ENCODE peak calls at places on chromosome 7, in eight cellular contexts. D, L, V, E, M, O, Z and C are unnamed samples.

GRCh38 chr7:816751-817671 is 15.3 kb upstream of the SUN1 start:
- DNase-seq in D (peak; percentile 54), L (no peak), V (peak; percentile 47), E (peak; percentile 72), M (peak; percentile 52), O (peak; percentile 56), Z (no peak), C (peak; percentile 18)

GRCh38 chr7:7422641-7423040 is 113.0 kb downstream of the COL28A1 start:
- DNase-seq in D (no peak), L (no peak), V (no peak), E (no peak), M (no peak), O (no peak), Z (no peak), C (no peak)

GRCh38 chr7:157121184-157121715 is 17.5 kb upstream of the UBE3C start:
- DNase-seq in D (no peak), L (no peak), V (no peak), E (no peak), M (no peak), O (no peak), Z (no peak), C (no peak)

GRCh38 chr7:63025815-63026214 is 972.8 kb upstream of the ZNF722 start:
- DNase-seq in D (no peak), L (no peak), V (no peak), E (no peak), M (no peak), O (no peak), Z (no peak), C (no peak)

GRCh38 chr7:247636-248035 is 42.3 kb upstream of the FOXL3 start:
- DNase-seq in D (no peak), L (no peak), V (no peak), E (no peak), M (no peak), O (no peak), Z (no peak), C (no peak)

GRCh38 chr7:96052860-96053452 is 268.9 kb downstream of the SLC25A13 start:
- DNase-seq in D (no peak), L (no peak), V (no peak), E (no peak), M (no peak), O (no peak), Z (no peak), C (no peak)

GRCh38 chr7:82534687-82535086 is 91.1 kb upstream of the CACNA2D1 start:
- DNase-seq in D (peak; percentile 17), L (no peak), V (peak; percentile 58), E (no peak), M (no peak), O (no peak), Z (no peak), C (no peak)

GRCh38 chr7:43273939-43274719 is 161.7 kb downstream of the HECW1 start:
- DNase-seq in D (no peak), L (no peak), V (no peak), E (no peak), M (no peak), O (no peak), Z (no peak), C (no peak)

GRCh38 chr7:45229130-45229920 is 71.7 kb downstream of the RAMP3 start:
- DNase-seq in D (no peak), L (no peak), V (no peak), E (no peak), M (no peak), O (no peak), Z (no peak), C (no peak)

GRCh38 chr7:158737064-158737695 is 32.6 kb upstream of the NCAPG2 start:
- DNase-seq in D (no peak), L (no peak), V (no peak), E (no peak), M (no peak), O (no peak), Z (no peak), C (no peak)

GRCh38 chr7:121624922-121625321 is 228.8 kb upstream of the FAM3C start:
- DNase-seq in D (no peak), L (peak; percentile 65), V (peak; percentile 43), E (no peak), M (no peak), O (no peak), Z (no peak), C (no peak)

GRCh38 chr7:150323682-150324365 is 479 bp upstream of the ACTR3C start:
- DNase-seq in D (no peak), L (no peak), V (peak; percentile 12), E (peak; percentile 32), M (no peak), O (peak; percentile 14), Z (no peak), C (no peak)
- H3K4me3 ChIP-seq in D (no peak overlapping the region), L (peak overlapping the region; percentile 68), V (peak overlapping the region; percentile 52), E (peak overlapping the region; percentile 74), M (peak overlapping the region; percentile 38), O (peak overlapping the region; percentile 78), Z (peak overlapping the region; percentile 87), C (peak overlapping the region; percentile 96)

GRCh38 chr7:105047932-105048331 is 33.9 kb downstream of the KMT2E start:
- DNase-seq in D (no peak), L (no peak), V (no peak), E (no peak), M (no peak), O (no peak), Z (no peak), C (no peak)
- H3K36me3 ChIP-seq in D (peaks cover 83% of the 10 kb centered on the region), L (peaks cover 37% of the 10 kb centered on the region), V (peaks cover 7% of the 10 kb centered on the region), E (peaks cover 12% of the 10 kb centered on the region), M (peaks cover 25% of the 10 kb centered on the region), O (peaks cover 17% of the 10 kb centered on the region), Z (peaks cover 77% of the 10 kb centered on the region), C (peaks cover 52% of the 10 kb centered on the region)

DNA sequence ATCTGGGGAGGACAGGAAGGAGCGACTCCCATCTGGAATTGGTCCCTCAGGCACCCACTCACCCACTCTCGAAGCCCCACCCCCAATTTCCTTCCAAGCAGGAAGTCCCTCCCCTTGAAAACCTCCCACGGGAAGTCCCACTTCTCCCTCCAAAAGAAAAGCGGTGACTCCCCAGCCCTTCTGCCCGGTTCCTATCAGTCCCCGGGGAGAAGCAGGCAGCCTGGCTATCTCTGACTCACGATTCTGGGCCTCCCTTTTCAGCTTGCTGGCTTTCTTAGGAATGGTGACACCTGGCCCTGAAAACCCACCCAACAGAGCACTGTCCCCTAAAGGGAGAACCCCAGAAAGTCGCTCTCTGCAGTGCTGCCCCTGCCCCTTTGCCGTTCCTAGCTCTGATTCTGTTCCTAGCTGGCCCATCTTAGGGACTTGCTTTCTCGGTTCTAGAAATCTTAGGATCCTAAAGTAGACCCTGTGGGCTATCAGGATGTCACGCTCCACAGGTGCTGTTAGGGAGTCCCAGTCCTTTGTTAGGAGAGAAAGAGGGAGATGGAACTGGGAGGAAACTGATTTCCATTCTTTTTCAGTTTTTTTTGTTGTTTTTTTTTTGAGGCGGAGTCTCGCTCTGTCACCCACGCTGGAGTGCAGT is 6.0 kb downstream of the TSC22D4 start:
- DNase-seq in D (peak; percentile 53), L (peak; percentile 81), V (peak; percentile 39), E (peak; percentile 56), M (no peak), O (no peak), Z (no peak), C (no peak)
- H3K4me3 ChIP-seq in D (no peak overlapping the region), L (no peak overlapping the region), V (no peak overlapping the region), E (no peak overlapping the region), M (no peak overlapping the region), O (no peak overlapping the region), Z (no peak overlapping the region), C (no peak overlapping the region)

DNA sequence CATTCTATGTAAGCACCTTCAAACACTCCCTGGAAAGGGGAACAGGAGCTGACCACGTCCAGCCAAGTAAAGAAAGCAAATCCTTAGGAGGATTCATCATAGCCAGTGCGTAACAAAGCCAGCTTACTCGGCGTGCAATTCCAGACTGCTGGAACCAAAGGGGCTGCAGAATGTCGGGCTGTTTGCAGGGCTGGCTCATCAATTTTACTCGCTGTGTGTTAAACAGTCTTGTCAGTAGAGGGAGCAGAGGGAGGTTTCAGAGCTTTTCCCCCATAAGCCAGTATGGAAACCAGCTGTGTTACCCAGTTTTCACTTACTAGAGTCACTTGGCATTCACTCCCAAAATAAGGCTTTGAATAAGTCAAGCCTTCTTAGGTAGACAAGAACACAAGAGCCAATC is 127.1 kb downstream of the KMT2E start:
- DNase-seq in D (peak; percentile 48), L (no peak), V (peak; percentile 77), E (peak; percentile 64), M (peak; percentile 76), O (no peak), Z (peak; percentile 65), C (peak; percentile 2)
- H3K36me3 ChIP-seq in D (peaks cover 83% of the 10 kb centered on the region), L (peaks cover 10% of the 10 kb centered on the region), V (peaks cover 5% of the 10 kb centered on the region), E (peaks cover 5% of the 10 kb centered on the region), M (no peaks in the 10 kb centered on the region), O (peaks cover 4% of the 10 kb centered on the region), Z (peaks cover 40% of the 10 kb centered on the region), C (peaks cover 9% of the 10 kb centered on the region)

GRCh38 chr7:11951909-11952308 is 119.9 kb upstream of the THSD7A start:
- DNase-seq in D (no peak), L (no peak), V (peak; percentile 41), E (no peak), M (no peak), O (no peak), Z (no peak), C (no peak)
- H3K4me3 ChIP-seq in D (no peak overlapping the region), L (no peak overlapping the region), V (no peak overlapping the region), E (no peak overlapping the region), M (no peak overlapping the region), O (no peak overlapping the region), Z (no peak overlapping the region), C (no peak overlapping the region)

GRCh38 chr7:19705663-19706062 is 3.2 kb downstream of the POLR1F start:
- DNase-seq in D (no peak), L (no peak), V (no peak), E (no peak), M (peak; percentile 38), O (no peak), Z (no peak), C (no peak)

GRCh38 chr7:19696926-19697325 is 11.9 kb downstream of the POLR1F start:
- DNase-seq in D (no peak), L (no peak), V (no peak), E (no peak), M (no peak), O (no peak), Z (no peak), C (no peak)

GRCh38 chr7:19701471-19701870 is 7.4 kb downstream of the POLR1F start:
- DNase-seq in D (no peak), L (no peak), V (no peak), E (no peak), M (no peak), O (no peak), Z (no peak), C (no peak)

GRCh38 chr7:19698331-19698730 is 10.5 kb downstream of the POLR1F start:
- DNase-seq in D (peak; percentile 11), L (no peak), V (no peak), E (no peak), M (no peak), O (no peak), Z (no peak), C (no peak)

DNA sequence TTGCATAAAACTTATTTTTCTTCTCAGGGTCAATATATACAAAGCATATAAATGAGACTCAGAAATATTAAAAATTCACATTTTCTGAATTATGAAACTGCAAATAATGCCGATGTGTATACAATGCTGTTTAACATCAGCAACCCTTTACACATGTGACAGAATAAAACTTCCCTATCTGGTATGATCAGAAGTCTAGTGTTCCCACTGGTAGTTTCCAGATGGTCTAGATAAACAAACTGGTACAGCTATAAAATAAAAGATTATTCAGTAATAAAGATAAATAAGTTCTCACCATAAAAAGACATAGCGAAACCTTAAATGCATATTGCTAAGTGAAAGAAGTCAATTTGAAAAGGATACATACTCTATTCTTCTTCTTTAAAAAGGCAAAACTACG is 7.9 kb downstream of the POLR1F start:
- DNase-seq in D (no peak), L (no peak), V (no peak), E (no peak), M (no peak), O (no peak), Z (no peak), C (no peak)
- H3K36me3 ChIP-seq in D (peaks cover 64% of the 10 kb centered on the region), L (peaks cover 4% of the 10 kb centered on the region), V (peaks cover 2% of the 10 kb centered on the region), E (no peaks in the 10 kb centered on the region), M (peaks cover 3% of the 10 kb centered on the region), O (peaks cover 3% of the 10 kb centered on the region), Z (peaks cover 8% of the 10 kb centered on the region), C (peaks cover 10% of the 10 kb centered on the region)